ENCODE peak calls at places on chromosomes 4 and X, in nine cellular contexts. P, V, U, J, Z, L, G, O and N are unnamed samples.

GRCh38 chr4:60759518-60760245 is 440.4 kb upstream of the ADGRL3 start:
- DNase-seq in O (no peak), V (no peak), Z (no peak), L (peak), P (no peak), U (no peak), J (no peak), G (no peak), N (no peak)

GRCh38 chr4:89586864-89587263 is 250.1 kb downstream of the SNCA start:
- DNase-seq in J (no peak), Z (no peak), G (peak), U (no peak), V (no peak), L (no peak), O (no peak), P (no peak), N (no peak)

GRCh38 chr4:8318509-8318908 is 49.0 kb downstream of the HTRA3 start:
- DNase-seq in L (no peak), U (no peak), V (no peak), P (no peak), J (no peak), G (no peak), Z (no peak), O (no peak), N (peak)

GRCh38 chr4:70701271-70701670 is 12.9 kb downstream of the UTP3 start:
- DNase-seq in V (no peak), O (no peak), Z (no peak), U (no peak), P (no peak), G (no peak), L (no peak), J (no peak), N (no peak)

GRCh38 chrX:53128097-53128749 is 34.3 kb downstream of the KANTR start:
- DNase-seq in U (no peak), G (peak), Z (no peak), P (no peak), V (no peak), O (no peak), J (no peak), L (no peak), N (no peak)

GRCh38 chrX:48523682-48524081 is 2.1 kb downstream of the EBP start:
- DNase-seq in L (no peak), Z (no peak), V (no peak), O (no peak), U (no peak), J (no peak), G (no peak), P (no peak), N (no peak)

GRCh38 chr4:34105311-34105710 is 2139.0 kb downstream of the ARAP2 start:
- DNase-seq in G (no peak), J (no peak), U (no peak), Z (no peak), O (no peak), V (no peak), P (no peak), L (no peak), N (no peak)

GRCh38 chr4:61003301-61003700 is 196.8 kb upstream of the ADGRL3 start:
- DNase-seq in G (peak), U (no peak), Z (no peak), J (no peak), L (no peak), V (no peak), P (no peak), O (no peak), N (no peak)

GRCh38 chr4:7043521-7044414 is 596 bp downstream of the TADA2B start:
- DNase-seq in U (peak), O (peak), Z (peak), J (peak), P (peak), V (peak), L (peak), G (peak), N (peak)

GRCh38 chr4:86302242-86302641 is 57.6 kb downstream of the MAPK10 start:
- DNase-seq in P (peak), Z (no peak), V (peak), U (peak), G (peak), L (no peak), O (no peak), J (no peak), N (no peak)

GRCh38 chr4:6206771-6207290 is 6.5 kb upstream of the JAKMIP1 start:
- DNase-seq in V (no peak), U (no peak), Z (no peak), J (no peak), P (no peak), G (no peak), L (no peak), O (peak), N (no peak)

GRCh38 chr4:44544158-44544557 is 95.5 kb upstream of the KCTD8 start:
- DNase-seq in L (no peak), Z (no peak), J (no peak), V (no peak), G (no peak), O (no peak), U (no peak), P (no peak), N (no peak)

GRCh38 chr4:169677150-169677732 is 56.9 kb downstream of the CLCN3 start:
- DNase-seq in U (no peak), Z (no peak), L (no peak), V (no peak), P (no peak), J (no peak), O (no peak), G (no peak), N (no peak)

GRCh38 chr4:13920901-13921300 is 293.4 kb upstream of the BOD1L1 start:
- DNase-seq in O (no peak), G (peak), U (peak), V (peak), L (no peak), Z (no peak), P (no peak), J (no peak), N (peak)

GRCh38 chr4:42865572-42866189 is 26.8 kb upstream of the GRXCR1 start:
- DNase-seq in O (no peak), J (no peak), P (peak), Z (peak), L (peak), U (peak), G (peak), V (no peak), N (no peak)

GRCh38 chr4:174058846-174059245 is 224.6 kb downstream of the FBXO8 start:
- DNase-seq in G (no peak), Z (no peak), O (no peak), V (no peak), U (no peak), P (no peak), L (no peak), J (no peak), N (no peak)

GRCh38 chrX:136170109-136170800 is 22.9 kb downstream of the FHL1 start:
- DNase-seq in Z (no peak), G (peak), U (peak), J (no peak), V (no peak), L (no peak), O (no peak), P (no peak), N (peak)
- H3K27ac ChIP-seq in Z (no peak), G (peak), U (peak), J (peak), V (no peak), L (no peak), O (peak), P (no peak), N (peak)

DNA sequence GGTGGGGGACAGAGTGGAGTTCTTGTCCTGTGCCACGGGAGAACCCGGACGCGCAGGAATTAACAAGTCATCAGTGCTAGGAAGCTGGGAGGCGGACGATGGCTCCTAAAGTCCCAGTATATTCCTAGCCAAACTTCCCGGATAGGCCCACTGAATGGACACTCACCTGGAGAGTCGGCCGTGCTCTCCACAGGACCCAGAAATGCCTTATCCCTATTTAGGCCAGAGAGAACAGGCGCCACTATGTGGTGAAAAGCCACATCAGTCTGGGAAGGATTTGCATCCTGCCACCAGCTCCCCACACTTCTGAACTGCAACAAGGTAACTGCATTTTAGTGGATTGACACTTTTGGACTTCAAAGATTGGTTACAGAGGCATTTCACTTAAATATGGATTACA is 1.1 kb downstream of the CFAP299 start:
- DNase-seq in P (no peak), Z (no peak), V (peak), G (peak), O (no peak), U (no peak), J (peak), L (peak), N (peak)
- H3K4me3 ChIP-seq in P (no peak), Z (peak), V (peak), G (no peak), O (no peak), U (no peak), J (peak), L (peak), N (peak)

GRCh38 chrX:2497961-2498780 is 2.6 kb downstream of the DHRSX start:
- DNase-seq in O (peak), Z (no peak), U (no peak), V (peak), J (peak), P (peak), L (no peak), G (peak), N (peak)

GRCh38 chrX:2500091-2500680 is 590 bp downstream of the DHRSX start:
- DNase-seq in O (peak), G (peak), P (no peak), L (peak), V (peak), Z (peak), J (peak), U (peak), N (peak)

GRCh38 chrX:2499507-2499906 is 1.3 kb downstream of the DHRSX start:
- DNase-seq in V (peak), G (no peak), P (no peak), J (no peak), O (peak), Z (no peak), L (no peak), U (no peak), N (no peak)

GRCh38 chrX:2500681-2501151 is at the start of the genes DHRSX and ZBED1:
- DNase-seq in P (peak), V (peak), O (no peak), L (peak), G (no peak), Z (peak), J (peak), U (peak), N (no peak)

GRCh38 chrX:2498781-2499302 is 1.9 kb downstream of the DHRSX start:
- DNase-seq in V (peak), L (no peak), O (peak), Z (no peak), U (peak), J (peak), P (no peak), G (peak), N (no peak)
- H3K27ac ChIP-seq in V (peak), L (no peak), O (peak), Z (peak), U (peak), J (peak), P (peak), G (peak), N (peak)

GRCh38 chr4:187128226-187128625 is 404.6 kb upstream of the FAT1 start:
- DNase-seq in Z (no peak), L (no peak), U (no peak), J (no peak), O (no peak), P (no peak), G (peak), V (no peak), N (peak)
- H3K4me3 ChIP-seq in Z (no peak), L (no peak), U (no peak), J (no peak), O (no peak), P (no peak), G (no peak), V (no peak), N (no peak)

DNA sequence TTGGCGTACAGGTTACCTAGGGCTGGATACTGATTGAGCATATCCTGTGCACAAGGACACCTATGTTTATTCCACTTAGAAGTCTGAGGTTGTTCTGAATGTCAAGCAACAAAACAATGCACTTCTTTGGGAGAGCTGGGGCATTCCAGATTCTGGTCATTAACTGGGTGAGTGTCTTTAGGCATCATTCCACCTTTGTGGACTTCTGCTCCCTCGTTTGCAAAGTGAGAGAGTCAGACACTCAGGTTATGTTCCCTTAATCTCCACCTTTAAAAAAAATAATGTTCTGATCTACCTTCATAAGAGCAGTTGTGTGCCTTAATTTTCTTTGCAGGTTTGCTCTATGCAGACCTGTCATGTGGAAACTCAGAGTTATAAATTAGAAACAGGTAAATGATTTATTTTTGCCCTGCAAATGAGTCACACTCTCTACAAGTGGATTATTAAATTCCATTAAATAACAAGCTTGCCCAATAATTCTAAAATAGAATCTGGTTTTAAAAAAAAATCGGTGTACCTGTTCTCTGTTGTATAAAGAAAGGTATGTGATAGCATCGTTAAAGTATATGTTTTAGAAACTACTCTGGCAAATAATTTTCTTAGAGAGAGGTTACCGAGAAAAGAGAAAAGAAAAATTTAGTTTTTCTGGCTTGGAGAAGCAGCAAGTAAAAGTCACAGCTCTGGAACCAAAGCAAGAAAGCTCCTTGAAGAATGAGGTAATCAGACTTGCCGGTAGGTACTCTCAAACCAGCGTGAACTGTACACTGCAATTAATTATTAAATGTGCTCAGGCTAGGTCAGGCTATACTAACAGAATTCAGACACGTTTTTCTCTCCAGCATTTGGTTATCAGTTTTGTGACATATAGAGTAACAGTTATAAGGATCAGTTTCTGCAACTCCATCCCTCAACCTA is 93.2 kb downstream of the SORBS2 start:
- DNase-seq in Z (no peak), P (no peak), L (no peak), J (no peak), V (no peak), G (no peak), O (no peak), U (no peak), N (no peak)
- H3K27ac ChIP-seq in Z (no peak), P (peak), L (no peak), J (peak), V (peak), G (no peak), O (peak), U (peak), N (no peak)

GRCh38 chr4:57945298-57945697 is 835.1 kb upstream of the IGFBP7 start:
- DNase-seq in Z (no peak), G (no peak), V (no peak), L (no peak), U (no peak), J (no peak), P (no peak), O (no peak), N (no peak)
- H3K4me3 ChIP-seq in Z (no peak), G (no peak), V (no peak), L (no peak), U (no peak), J (no peak), P (no peak), O (no peak), N (no peak)

GRCh38 chr4:2261110-2261852 is 628 bp downstream of the MXD4 start:
- DNase-seq in Z (peak), L (peak), P (peak), U (peak), V (peak), J (peak), G (peak), O (peak), N (peak)
- H3K27ac ChIP-seq in Z (peak), L (peak), P (peak), U (peak), V (peak), J (peak), G (peak), O (peak), N (peak)

DNA sequence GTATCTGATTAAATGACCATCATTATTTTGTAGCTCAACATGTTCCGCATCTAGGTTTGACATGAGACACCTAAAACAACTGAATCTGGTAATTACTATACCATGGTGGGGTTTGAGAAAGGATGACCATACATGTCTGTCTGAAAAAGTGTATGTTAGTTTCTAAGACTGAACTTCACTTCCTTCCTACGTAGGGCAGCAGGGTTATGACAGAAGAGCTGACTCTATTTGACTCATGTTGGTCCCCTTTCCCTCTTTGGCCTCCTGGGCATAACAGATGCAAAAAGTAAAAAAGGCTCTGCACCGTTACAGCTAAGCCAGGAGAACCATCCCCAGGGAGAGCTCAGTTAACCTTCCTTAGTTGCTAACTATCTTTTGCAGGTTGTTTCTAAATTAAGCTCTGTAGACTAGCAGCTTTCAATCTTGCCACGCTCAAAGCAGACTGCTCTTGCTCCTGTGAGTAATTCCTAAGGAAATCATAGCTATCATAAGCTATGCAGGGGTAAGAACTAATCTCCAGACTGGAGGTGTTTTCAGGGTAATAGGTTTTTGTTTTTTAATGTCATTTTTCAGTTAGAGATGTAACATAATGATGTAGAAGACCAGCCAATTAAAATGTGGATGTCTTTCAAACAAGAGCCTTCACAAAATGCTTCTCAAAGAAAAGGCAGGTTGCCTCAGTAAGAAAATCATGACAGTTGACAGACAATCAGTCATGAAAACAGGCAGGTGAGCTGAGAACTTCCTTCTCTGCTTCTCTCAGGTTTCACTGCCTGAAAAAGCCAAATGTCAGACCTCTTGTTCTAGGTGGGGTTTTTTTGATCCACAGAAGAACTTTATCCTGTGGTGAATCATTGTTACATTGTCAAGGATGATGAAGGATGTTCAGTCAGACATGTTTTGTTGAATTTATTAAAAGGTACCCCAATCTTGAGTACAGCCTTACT is 66.9 kb upstream of the DAPP1 start:
- DNase-seq in P (no peak), U (no peak), G (no peak), L (no peak), Z (no peak), O (no peak), J (no peak), V (no peak), N (no peak)
- H3K4me3 ChIP-seq in P (no peak), U (no peak), G (no peak), L (no peak), Z (no peak), O (no peak), J (no peak), V (no peak), N (no peak)

GRCh38 chr4:40628888-40629287 is 776 bp downstream of the RBM47 start:
- DNase-seq in P (no peak), U (no peak), O (no peak), Z (no peak), J (no peak), V (no peak), G (no peak), L (no peak), N (no peak)
- H3K27ac ChIP-seq in P (peak), U (no peak), O (no peak), Z (no peak), J (peak), V (peak), G (no peak), L (peak), N (no peak)